ENCODE peak calls at places on chromosome 1, in seven cellular contexts. One of them, this sample, is unnamed.

GRCh38 chr1:209080170-209080781 is 503.2 kb upstream of the CAMK1G start:
- DNase-seq in CD4-positive, alpha-beta T cell: no peak
- DNase-seq in thoracic aorta: no peak
- DNase-seq in tibial nerve: no peak
- DNase-seq in right lobe of liver: no peak
- DNase-seq in epithelial cell of esophagus: peak
- DNase-seq in mammary epithelial cell: peak
- DNase-seq in this sample: peak

GRCh38 chr1:221439734-221440436 is 302.0 kb downstream of the DUSP10 start:
- DNase-seq in CD4-positive, alpha-beta T cell: no peak
- DNase-seq in thoracic aorta: no peak
- DNase-seq in tibial nerve: no peak
- DNase-seq in right lobe of liver: no peak
- DNase-seq in epithelial cell of esophagus: peak
- DNase-seq in mammary epithelial cell: peak
- DNase-seq in this sample: peak

GRCh38 chr1:240414237-240414636 is 197.7 kb downstream of the GREM2 start:
- DNase-seq in CD4-positive, alpha-beta T cell: no peak
- DNase-seq in thoracic aorta: no peak
- DNase-seq in tibial nerve: no peak
- DNase-seq in right lobe of liver: no peak
- DNase-seq in epithelial cell of esophagus: peak
- DNase-seq in mammary epithelial cell: no peak
- DNase-seq in this sample: peak

GRCh38 chr1:183732251-183732650 is 72.7 kb upstream of the RGL1 start:
- DNase-seq in CD4-positive, alpha-beta T cell: no peak
- DNase-seq in thoracic aorta: no peak
- DNase-seq in tibial nerve: no peak
- DNase-seq in right lobe of liver: no peak
- DNase-seq in epithelial cell of esophagus: no peak
- DNase-seq in mammary epithelial cell: no peak
- DNase-seq in this sample: no peak

GRCh38 chr1:91038582-91038981 is 16.7 kb upstream of the ZNF644 start:
- DNase-seq in CD4-positive, alpha-beta T cell: no peak
- DNase-seq in thoracic aorta: no peak
- DNase-seq in tibial nerve: no peak
- DNase-seq in right lobe of liver: no peak
- DNase-seq in epithelial cell of esophagus: no peak
- DNase-seq in mammary epithelial cell: no peak
- DNase-seq in this sample: no peak

GRCh38 chr1:23133587-23133986 is 35.1 kb downstream of the LUZP1 start:
- DNase-seq in CD4-positive, alpha-beta T cell: no peak
- DNase-seq in thoracic aorta: no peak
- DNase-seq in tibial nerve: no peak
- DNase-seq in right lobe of liver: no peak
- DNase-seq in epithelial cell of esophagus: no peak
- DNase-seq in mammary epithelial cell: no peak
- DNase-seq in this sample: no peak

GRCh38 chr1:228378453-228379164 is 28.0 kb downstream of the TRIM11 start:
- DNase-seq in CD4-positive, alpha-beta T cell: peak
- DNase-seq in thoracic aorta: no peak
- DNase-seq in tibial nerve: peak
- DNase-seq in right lobe of liver: no peak
- DNase-seq in epithelial cell of esophagus: peak
- DNase-seq in mammary epithelial cell: peak
- DNase-seq in this sample: peak

GRCh38 chr1:45009956-45010854 is 919 bp downstream of the HECTD3 start:
- DNase-seq in CD4-positive, alpha-beta T cell: peak
- DNase-seq in thoracic aorta: no peak
- DNase-seq in tibial nerve: no peak
- DNase-seq in right lobe of liver: peak
- DNase-seq in epithelial cell of esophagus: peak
- DNase-seq in mammary epithelial cell: peak
- DNase-seq in this sample: no peak

GRCh38 chr1:19448491-19449439 is 36.6 kb downstream of the CAPZB start:
- DNase-seq in CD4-positive, alpha-beta T cell: no peak
- DNase-seq in thoracic aorta: no peak
- DNase-seq in tibial nerve: peak
- DNase-seq in right lobe of liver: no peak
- DNase-seq in epithelial cell of esophagus: peak
- DNase-seq in mammary epithelial cell: peak
- DNase-seq in this sample: peak

GRCh38 chr1:179731643-179732042 is 11.4 kb upstream of the FAM163A start:
- DNase-seq in CD4-positive, alpha-beta T cell: no peak
- DNase-seq in thoracic aorta: no peak
- DNase-seq in tibial nerve: no peak
- DNase-seq in right lobe of liver: no peak
- DNase-seq in epithelial cell of esophagus: no peak
- DNase-seq in mammary epithelial cell: no peak
- DNase-seq in this sample: no peak

GRCh38 chr1:2212542-2213491 is 15.3 kb upstream of the SKI start:
- DNase-seq in CD4-positive, alpha-beta T cell: peak
- DNase-seq in thoracic aorta: peak
- DNase-seq in tibial nerve: peak
- DNase-seq in right lobe of liver: peak
- DNase-seq in epithelial cell of esophagus: peak
- DNase-seq in mammary epithelial cell: peak
- DNase-seq in this sample: peak
- TF ChIP-seq CTCF in CD4-positive, alpha-beta T cell: peak
- TF ChIP-seq CTCF in thoracic aorta: peak
- TF ChIP-seq CTCF in tibial nerve: peak
- TF ChIP-seq CTCF in right lobe of liver: no peak
- TF ChIP-seq CTCF in epithelial cell of esophagus: peak
- TF ChIP-seq CTCF in mammary epithelial cell: peak
- TF ChIP-seq CTCF in this sample: peak

GRCh38 chr1:11784256-11784992 is 21.3 kb downstream of the MTHFR start:
- DNase-seq in CD4-positive, alpha-beta T cell: no peak
- DNase-seq in thoracic aorta: no peak
- DNase-seq in tibial nerve: no peak
- DNase-seq in right lobe of liver: no peak
- DNase-seq in epithelial cell of esophagus: no peak
- DNase-seq in mammary epithelial cell: no peak
- DNase-seq in this sample: no peak

GRCh38 chr1:11786168-11786567 is 19.6 kb downstream of the MTHFR start:
- DNase-seq in CD4-positive, alpha-beta T cell: no peak
- DNase-seq in thoracic aorta: no peak
- DNase-seq in tibial nerve: no peak
- DNase-seq in right lobe of liver: no peak
- DNase-seq in epithelial cell of esophagus: no peak
- DNase-seq in mammary epithelial cell: no peak
- DNase-seq in this sample: no peak

GRCh38 chr1:11787251-11787803 is 18.4 kb downstream of the MTHFR start:
- DNase-seq in CD4-positive, alpha-beta T cell: no peak
- DNase-seq in thoracic aorta: no peak
- DNase-seq in tibial nerve: peak
- DNase-seq in right lobe of liver: no peak
- DNase-seq in epithelial cell of esophagus: peak
- DNase-seq in mammary epithelial cell: peak
- DNase-seq in this sample: peak

GRCh38 chr1:11783556-11783955 is 21.6 kb downstream of the C1orf167 start:
- DNase-seq in CD4-positive, alpha-beta T cell: no peak
- DNase-seq in thoracic aorta: no peak
- DNase-seq in tibial nerve: no peak
- DNase-seq in right lobe of liver: no peak
- DNase-seq in epithelial cell of esophagus: no peak
- DNase-seq in mammary epithelial cell: no peak
- DNase-seq in this sample: no peak

GRCh38 chr1:11784993-11785769 is 20.6 kb downstream of the MTHFR start:
- DNase-seq in CD4-positive, alpha-beta T cell: peak
- DNase-seq in thoracic aorta: no peak
- DNase-seq in tibial nerve: peak
- DNase-seq in right lobe of liver: peak
- DNase-seq in epithelial cell of esophagus: peak
- DNase-seq in mammary epithelial cell: peak
- DNase-seq in this sample: no peak
- TF ChIP-seq CTCF in CD4-positive, alpha-beta T cell: peak
- TF ChIP-seq CTCF in thoracic aorta: peak
- TF ChIP-seq CTCF in tibial nerve: peak
- TF ChIP-seq CTCF in right lobe of liver: peak
- TF ChIP-seq CTCF in epithelial cell of esophagus: peak
- TF ChIP-seq CTCF in mammary epithelial cell: peak
- TF ChIP-seq CTCF in this sample: peak

DNA sequence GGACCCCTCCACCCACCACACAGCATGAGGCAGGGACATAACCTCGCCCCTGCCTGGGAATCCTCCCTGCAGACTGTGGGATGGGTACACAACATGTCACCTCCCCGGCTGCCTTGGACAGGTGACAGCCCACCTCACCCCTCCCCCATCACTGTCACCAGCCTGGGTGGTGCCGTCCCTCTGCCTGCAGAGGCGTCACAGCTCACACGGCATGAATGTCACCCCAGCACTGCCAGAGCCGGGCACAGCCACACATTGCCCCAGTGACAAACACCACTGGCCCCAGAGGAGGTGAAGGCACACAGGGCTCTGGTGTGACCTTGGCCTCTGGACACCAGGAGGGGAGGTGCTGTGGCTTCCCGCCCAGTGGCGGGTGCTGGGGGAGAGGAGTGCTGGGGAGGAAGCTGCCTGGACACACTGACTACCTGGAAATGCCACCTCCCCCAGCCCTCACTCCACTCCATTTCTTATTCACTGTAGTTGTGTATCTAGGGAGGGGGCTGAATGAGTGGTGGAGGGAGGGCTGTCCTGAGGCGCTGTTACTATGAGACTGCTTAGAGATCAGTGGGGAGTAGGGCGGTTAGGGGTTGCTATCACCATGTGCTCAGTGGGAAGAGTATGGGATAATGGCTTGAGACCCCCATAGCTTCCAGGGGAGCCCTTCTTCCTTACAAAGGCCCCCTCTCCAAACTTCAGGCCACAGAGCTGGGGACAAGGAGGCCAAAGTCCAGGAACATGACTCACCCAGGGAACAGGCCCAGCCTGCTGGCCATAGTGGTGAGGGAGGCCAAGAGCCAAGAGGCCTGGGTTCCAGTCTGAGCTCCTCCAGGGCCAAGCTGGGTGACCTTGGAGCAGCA is 40.3 kb downstream of the AHDC1 start:
- DNase-seq in CD4-positive, alpha-beta T cell: no peak
- DNase-seq in thoracic aorta: no peak
- DNase-seq in tibial nerve: no peak
- DNase-seq in right lobe of liver: peak
- DNase-seq in epithelial cell of esophagus: no peak
- DNase-seq in mammary epithelial cell: no peak
- DNase-seq in this sample: peak
- TF ChIP-seq CTCF in CD4-positive, alpha-beta T cell: no peak
- TF ChIP-seq CTCF in thoracic aorta: no peak
- TF ChIP-seq CTCF in tibial nerve: no peak
- TF ChIP-seq CTCF in right lobe of liver: no peak
- TF ChIP-seq CTCF in epithelial cell of esophagus: no peak
- TF ChIP-seq CTCF in mammary epithelial cell: no peak
- TF ChIP-seq CTCF in this sample: no peak

DNA sequence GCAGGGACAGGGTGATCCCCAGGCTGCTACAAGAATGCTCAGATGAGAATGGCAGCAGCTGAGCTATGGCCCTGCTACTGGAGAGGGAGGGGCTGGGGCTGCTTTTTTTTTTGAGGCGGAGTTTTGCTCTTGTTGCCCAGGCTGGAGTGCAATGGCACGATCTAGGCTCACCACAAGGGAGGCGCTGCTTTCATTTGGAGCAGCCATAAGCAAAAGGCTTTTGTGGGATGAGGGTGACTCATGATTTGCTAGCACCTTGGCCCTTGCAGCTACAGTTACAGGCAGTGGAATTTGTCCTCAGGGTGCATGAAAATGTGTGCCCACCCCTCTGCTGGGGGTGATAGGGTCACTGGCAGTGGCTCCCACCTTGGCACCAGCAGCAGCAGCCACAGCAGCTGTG is 32.4 kb upstream of the CYP4A22 start:
- DNase-seq in CD4-positive, alpha-beta T cell: no peak
- DNase-seq in thoracic aorta: no peak
- DNase-seq in tibial nerve: no peak
- DNase-seq in right lobe of liver: no peak
- DNase-seq in epithelial cell of esophagus: peak
- DNase-seq in mammary epithelial cell: peak
- DNase-seq in this sample: no peak
- TF ChIP-seq CTCF in CD4-positive, alpha-beta T cell: no peak
- TF ChIP-seq CTCF in thoracic aorta: no peak
- TF ChIP-seq CTCF in tibial nerve: no peak
- TF ChIP-seq CTCF in right lobe of liver: no peak
- TF ChIP-seq CTCF in epithelial cell of esophagus: no peak
- TF ChIP-seq CTCF in mammary epithelial cell: no peak
- TF ChIP-seq CTCF in this sample: no peak